ENCODE peak calls at places on chromosomes 13 and 19, in nine cellular contexts. G, Q, C, J, B, A, N, I and E are unnamed samples.

GRCh38 chr13:100125946-100126345 is 37.1 kb downstream of the PCCA start:
- DNase-seq in G (no peak), Q (no peak), C (no peak), J (no peak), B (no peak), A (no peak), N (no peak), I (no peak), E (no peak)

GRCh38 chr13:18714889-18715288 is 466.7 kb downstream of the TUBA3C start:
- DNase-seq in G (no peak), Q (no peak), C (no peak), J (no peak), B (no peak), A (no peak), N (no peak), I (no peak), E (no peak)

GRCh38 chr13:42477588-42478190 is 96.3 kb upstream of the TNFSF11 start:
- DNase-seq in G (no peak), Q (peak; percentile 28), C (no peak), J (no peak), B (no peak), A (no peak), N (no peak), I (no peak), E (no peak)

GRCh38 chr13:104021806-104022397 is 955.7 kb upstream of the SLC10A2 start:
- DNase-seq in G (no peak), Q (no peak), C (no peak), J (no peak), B (no peak), A (no peak), N (no peak), I (no peak), E (no peak)

GRCh38 chr19:2476451-2477140 is 669 bp downstream of the GADD45B start:
- DNase-seq in G (peak; percentile 57), Q (peak; percentile 64), C (peak; percentile 36), J (peak; percentile 88), B (no peak), A (no peak), N (peak; percentile 40), I (peak; percentile 58), E (no peak)

GRCh38 chr19:5293607-5294089 is 47.0 kb downstream of the PTPRS start:
- DNase-seq in G (no peak), Q (no peak), C (no peak), J (peak; percentile 78), B (peak; percentile 64), A (no peak), N (no peak), I (no peak), E (no peak)

GRCh38 chr13:20424559-20424852 is 101.2 kb downstream of the CRYL1 start:
- DNase-seq in G (no peak), Q (no peak), C (no peak), J (no peak), B (no peak), A (no peak), N (no peak), I (no peak), E (no peak)

GRCh38 chr19:2503521-2504109 is 27.7 kb downstream of the GADD45B start:
- DNase-seq in G (peak; percentile 78), Q (no peak), C (peak; percentile 27), J (peak; percentile 95), B (no peak), A (peak; percentile 84), N (peak; percentile 55), I (peak; percentile 66), E (no peak)

GRCh38 chr13:27991881-27992280 is 3.4 kb upstream of the URAD start:
- DNase-seq in G (no peak), Q (no peak), C (no peak), J (no peak), B (no peak), A (no peak), N (no peak), I (no peak), E (no peak)

GRCh38 chr13:37225414-37226047 is 120.1 kb upstream of the CSNK1A1L start:
- DNase-seq in G (no peak), Q (no peak), C (no peak), J (peak; percentile 73), B (no peak), A (no peak), N (no peak), I (no peak), E (no peak)

GRCh38 chr19:51272183-51272817 is 21.4 kb downstream of the SIGLECL1 start:
- DNase-seq in G (peak; percentile 43), Q (no peak), C (no peak), J (no peak), B (no peak), A (no peak), N (no peak), I (no peak), E (no peak)